ENCODE peak calls at places on chromosomes 16 and 17, in ten cellular contexts. One of them, this sample, is unnamed.

GRCh38 chr16:79093554-79093967 is 507.0 kb downstream of the MAF start:
- DNase-seq in HepG2: no peak
- DNase-seq in right lobe of liver: no peak
- DNase-seq in GM10248: no peak
- DNase-seq in osteocyte: no peak
- DNase-seq in AG09309: no peak
- DNase-seq in activated B cell treated with CpG ODN at 0.5 μM for 24 hours: no peak
- DNase-seq in heart left ventricle: peak; percentile 37
- DNase-seq in astrocyte of the cerebellum: no peak
- DNase-seq in AG10803: no peak
- DNase-seq in this sample: peak; percentile 69

GRCh38 chr17:4597975-4598374 is 13.6 kb downstream of the SMTNL2 start:
- DNase-seq in HepG2: no peak
- DNase-seq in right lobe of liver: no peak
- DNase-seq in GM10248: no peak
- DNase-seq in osteocyte: no peak
- DNase-seq in AG09309: no peak
- DNase-seq in activated B cell treated with CpG ODN at 0.5 μM for 24 hours: no peak
- DNase-seq in heart left ventricle: peak; percentile 63
- DNase-seq in astrocyte of the cerebellum: no peak
- DNase-seq in AG10803: no peak
- DNase-seq in this sample: no peak

GRCh38 chr16:13983625-13984024 is 63.7 kb downstream of the ERCC4 start:
- DNase-seq in HepG2: no peak
- DNase-seq in right lobe of liver: no peak
- DNase-seq in GM10248: no peak
- DNase-seq in osteocyte: no peak
- DNase-seq in AG09309: no peak
- DNase-seq in activated B cell treated with CpG ODN at 0.5 μM for 24 hours: no peak
- DNase-seq in heart left ventricle: no peak
- DNase-seq in astrocyte of the cerebellum: no peak
- DNase-seq in AG10803: no peak
- DNase-seq in this sample: no peak

GRCh38 chr16:55543470-55543869 is 23.0 kb upstream of the CAPNS2 start:
- DNase-seq in HepG2: peak; percentile 35
- DNase-seq in right lobe of liver: no peak
- DNase-seq in GM10248: no peak
- DNase-seq in osteocyte: no peak
- DNase-seq in AG09309: no peak
- DNase-seq in activated B cell treated with CpG ODN at 0.5 μM for 24 hours: no peak
- DNase-seq in heart left ventricle: no peak
- DNase-seq in astrocyte of the cerebellum: peak; percentile 31
- DNase-seq in AG10803: peak; percentile 41
- DNase-seq in this sample: no peak

GRCh38 chr16:72241930-72242329 is 70.0 kb upstream of the PMFBP1 start:
- DNase-seq in HepG2: peak; percentile 52
- DNase-seq in right lobe of liver: no peak
- DNase-seq in GM10248: no peak
- DNase-seq in osteocyte: no peak
- DNase-seq in AG09309: no peak
- DNase-seq in activated B cell treated with CpG ODN at 0.5 μM for 24 hours: no peak
- DNase-seq in heart left ventricle: no peak
- DNase-seq in astrocyte of the cerebellum: peak; percentile 31
- DNase-seq in AG10803: peak; percentile 54
- DNase-seq in this sample: no peak

GRCh38 chr17:77180503-77181330 is 39.9 kb downstream of the SEC14L1 start:
- DNase-seq in HepG2: peak; percentile 87
- DNase-seq in right lobe of liver: no peak
- DNase-seq in GM10248: no peak
- DNase-seq in osteocyte: no peak
- DNase-seq in AG09309: no peak
- DNase-seq in activated B cell treated with CpG ODN at 0.5 μM for 24 hours: no peak
- DNase-seq in heart left ventricle: no peak
- DNase-seq in astrocyte of the cerebellum: no peak
- DNase-seq in AG10803: no peak
- DNase-seq in this sample: no peak

GRCh38 chr17:56912105-56912999 is 1.5 kb downstream of the TRIM25 start:
- DNase-seq in HepG2: peak; percentile 57
- DNase-seq in right lobe of liver: peak; percentile 81
- DNase-seq in GM10248: peak; percentile 15
- DNase-seq in osteocyte: peak; percentile 51
- DNase-seq in AG09309: no peak
- DNase-seq in activated B cell treated with CpG ODN at 0.5 μM for 24 hours: no peak
- DNase-seq in heart left ventricle: peak; percentile 48
- DNase-seq in astrocyte of the cerebellum: no peak
- DNase-seq in AG10803: peak; percentile 49
- DNase-seq in this sample: no peak

GRCh38 chr17:64230551-64231408 is 32.3 kb downstream of the TEX2 start:
- DNase-seq in HepG2: no peak
- DNase-seq in right lobe of liver: no peak
- DNase-seq in GM10248: no peak
- DNase-seq in osteocyte: no peak
- DNase-seq in AG09309: peak; percentile 92
- DNase-seq in activated B cell treated with CpG ODN at 0.5 μM for 24 hours: no peak
- DNase-seq in heart left ventricle: no peak
- DNase-seq in astrocyte of the cerebellum: peak; percentile 79
- DNase-seq in AG10803: peak; percentile 96
- DNase-seq in this sample: no peak

GRCh38 chr16:67022531-67023214 is 6.3 kb upstream of the CBFB start:
- DNase-seq in HepG2: no peak
- DNase-seq in right lobe of liver: no peak
- DNase-seq in GM10248: no peak
- DNase-seq in osteocyte: peak; percentile 46
- DNase-seq in AG09309: no peak
- DNase-seq in activated B cell treated with CpG ODN at 0.5 μM for 24 hours: no peak
- DNase-seq in heart left ventricle: no peak
- DNase-seq in astrocyte of the cerebellum: no peak
- DNase-seq in AG10803: peak; percentile 61
- DNase-seq in this sample: no peak

GRCh38 chr16:64094170-64094960 is 1027.5 kb downstream of the CDH11 start:
- DNase-seq in HepG2: no peak
- DNase-seq in right lobe of liver: no peak
- DNase-seq in GM10248: no peak
- DNase-seq in osteocyte: no peak
- DNase-seq in AG09309: no peak
- DNase-seq in activated B cell treated with CpG ODN at 0.5 μM for 24 hours: no peak
- DNase-seq in heart left ventricle: no peak
- DNase-seq in astrocyte of the cerebellum: no peak
- DNase-seq in AG10803: peak; percentile 62
- DNase-seq in this sample: no peak

DNA sequence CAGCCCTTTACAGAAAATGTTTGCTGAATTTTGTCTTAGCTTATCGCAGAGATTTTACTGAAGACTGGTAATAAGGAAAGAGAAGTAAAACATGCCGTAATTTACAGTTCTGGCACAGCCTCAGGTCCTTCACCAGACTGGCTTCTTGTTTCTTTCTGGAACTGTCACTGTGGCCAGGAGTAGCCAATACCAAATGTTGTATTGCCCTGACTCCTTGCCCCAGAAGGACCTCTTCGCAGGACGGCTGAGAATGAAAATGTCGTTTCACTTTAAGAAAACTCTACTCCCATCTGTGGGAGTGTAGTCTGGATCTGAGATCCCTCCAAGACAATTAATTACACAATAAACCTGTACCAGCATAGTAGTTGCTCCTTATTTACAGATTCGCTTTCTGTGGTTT is 95.0 kb upstream of the GOT2 start:
- DNase-seq in HepG2: no peak
- DNase-seq in right lobe of liver: no peak
- DNase-seq in GM10248: no peak
- DNase-seq in osteocyte: no peak
- DNase-seq in AG09309: no peak
- DNase-seq in activated B cell treated with CpG ODN at 0.5 μM for 24 hours: no peak
- DNase-seq in heart left ventricle: no peak
- DNase-seq in astrocyte of the cerebellum: no peak
- DNase-seq in AG10803: no peak
- DNase-seq in this sample: no peak
- TF ChIP-seq CTCF in HepG2: no peak
- TF ChIP-seq CTCF in right lobe of liver: no peak
- TF ChIP-seq CTCF in GM10248: no peak
- TF ChIP-seq CTCF in osteocyte: no peak
- TF ChIP-seq CTCF in AG09309: no peak
- TF ChIP-seq CTCF in activated B cell treated with CpG ODN at 0.5 μM for 24 hours: no peak
- TF ChIP-seq CTCF in heart left ventricle: no peak
- TF ChIP-seq CTCF in astrocyte of the cerebellum: no peak
- TF ChIP-seq CTCF in AG10803: no peak
- TF ChIP-seq CTCF in this sample: no peak

GRCh38 chr17:80892900-80893603 is 98.6 kb upstream of the CHMP6 start:
- DNase-seq in HepG2: no peak
- DNase-seq in right lobe of liver: no peak
- DNase-seq in GM10248: no peak
- DNase-seq in osteocyte: peak; percentile 94
- DNase-seq in AG09309: peak; percentile 13
- DNase-seq in activated B cell treated with CpG ODN at 0.5 μM for 24 hours: no peak
- DNase-seq in heart left ventricle: peak; percentile 40
- DNase-seq in astrocyte of the cerebellum: peak; percentile 35
- DNase-seq in AG10803: peak; percentile 37
- DNase-seq in this sample: no peak

GRCh38 chr17:80894726-80895125 is 96.9 kb upstream of the CHMP6 start:
- DNase-seq in HepG2: no peak
- DNase-seq in right lobe of liver: no peak
- DNase-seq in GM10248: no peak
- DNase-seq in osteocyte: no peak
- DNase-seq in AG09309: no peak
- DNase-seq in activated B cell treated with CpG ODN at 0.5 μM for 24 hours: no peak
- DNase-seq in heart left ventricle: no peak
- DNase-seq in astrocyte of the cerebellum: no peak
- DNase-seq in AG10803: no peak
- DNase-seq in this sample: no peak

GRCh38 chr17:80893604-80894438 is 97.8 kb upstream of the CHMP6 start:
- DNase-seq in HepG2: no peak
- DNase-seq in right lobe of liver: no peak
- DNase-seq in GM10248: no peak
- DNase-seq in osteocyte: no peak
- DNase-seq in AG09309: no peak
- DNase-seq in activated B cell treated with CpG ODN at 0.5 μM for 24 hours: no peak
- DNase-seq in heart left ventricle: no peak
- DNase-seq in astrocyte of the cerebellum: no peak
- DNase-seq in AG10803: no peak
- DNase-seq in this sample: no peak

GRCh38 chr17:80895366-80895765 is 96.3 kb upstream of the CHMP6 start:
- DNase-seq in HepG2: no peak
- DNase-seq in right lobe of liver: no peak
- DNase-seq in GM10248: no peak
- DNase-seq in osteocyte: no peak
- DNase-seq in AG09309: no peak
- DNase-seq in activated B cell treated with CpG ODN at 0.5 μM for 24 hours: no peak
- DNase-seq in heart left ventricle: no peak
- DNase-seq in astrocyte of the cerebellum: no peak
- DNase-seq in AG10803: no peak
- DNase-seq in this sample: no peak

GRCh38 chr17:80894439-80894721 is 97.3 kb upstream of the CHMP6 start:
- DNase-seq in HepG2: no peak
- DNase-seq in right lobe of liver: no peak
- DNase-seq in GM10248: no peak
- DNase-seq in osteocyte: no peak
- DNase-seq in AG09309: no peak
- DNase-seq in activated B cell treated with CpG ODN at 0.5 μM for 24 hours: no peak
- DNase-seq in heart left ventricle: no peak
- DNase-seq in astrocyte of the cerebellum: no peak
- DNase-seq in AG10803: no peak
- DNase-seq in this sample: no peak
- TF ChIP-seq CTCF in HepG2: no peak
- TF ChIP-seq CTCF in right lobe of liver: no peak
- TF ChIP-seq CTCF in GM10248: no peak
- TF ChIP-seq CTCF in osteocyte: peak; percentile 17
- TF ChIP-seq CTCF in AG09309: no peak
- TF ChIP-seq CTCF in activated B cell treated with CpG ODN at 0.5 μM for 24 hours: no peak
- TF ChIP-seq CTCF in heart left ventricle: no peak
- TF ChIP-seq CTCF in astrocyte of the cerebellum: peak; percentile 28
- TF ChIP-seq CTCF in AG10803: peak; percentile 8
- TF ChIP-seq CTCF in this sample: no peak

GRCh38 chr17:32609085-32609484 is 122.3 kb downstream of the CDK5R1 start:
- DNase-seq in HepG2: peak; percentile 6
- DNase-seq in right lobe of liver: peak; percentile 70
- DNase-seq in GM10248: peak; percentile 67
- DNase-seq in osteocyte: no peak
- DNase-seq in AG09309: no peak
- DNase-seq in activated B cell treated with CpG ODN at 0.5 μM for 24 hours: peak; percentile 52
- DNase-seq in heart left ventricle: peak; percentile 57
- DNase-seq in astrocyte of the cerebellum: no peak
- DNase-seq in AG10803: peak; percentile 27
- DNase-seq in this sample: peak; percentile 68
- TF ChIP-seq CTCF in HepG2: peak; percentile 38
- TF ChIP-seq CTCF in right lobe of liver: peak; percentile 44
- TF ChIP-seq CTCF in GM10248: peak; percentile 61
- TF ChIP-seq CTCF in osteocyte: peak; percentile 17
- TF ChIP-seq CTCF in AG09309: peak; percentile 26
- TF ChIP-seq CTCF in activated B cell treated with CpG ODN at 0.5 μM for 24 hours: no peak
- TF ChIP-seq CTCF in heart left ventricle: peak; percentile 24
- TF ChIP-seq CTCF in astrocyte of the cerebellum: peak; percentile 16
- TF ChIP-seq CTCF in AG10803: no peak
- TF ChIP-seq CTCF in this sample: peak; percentile 39

DNA sequence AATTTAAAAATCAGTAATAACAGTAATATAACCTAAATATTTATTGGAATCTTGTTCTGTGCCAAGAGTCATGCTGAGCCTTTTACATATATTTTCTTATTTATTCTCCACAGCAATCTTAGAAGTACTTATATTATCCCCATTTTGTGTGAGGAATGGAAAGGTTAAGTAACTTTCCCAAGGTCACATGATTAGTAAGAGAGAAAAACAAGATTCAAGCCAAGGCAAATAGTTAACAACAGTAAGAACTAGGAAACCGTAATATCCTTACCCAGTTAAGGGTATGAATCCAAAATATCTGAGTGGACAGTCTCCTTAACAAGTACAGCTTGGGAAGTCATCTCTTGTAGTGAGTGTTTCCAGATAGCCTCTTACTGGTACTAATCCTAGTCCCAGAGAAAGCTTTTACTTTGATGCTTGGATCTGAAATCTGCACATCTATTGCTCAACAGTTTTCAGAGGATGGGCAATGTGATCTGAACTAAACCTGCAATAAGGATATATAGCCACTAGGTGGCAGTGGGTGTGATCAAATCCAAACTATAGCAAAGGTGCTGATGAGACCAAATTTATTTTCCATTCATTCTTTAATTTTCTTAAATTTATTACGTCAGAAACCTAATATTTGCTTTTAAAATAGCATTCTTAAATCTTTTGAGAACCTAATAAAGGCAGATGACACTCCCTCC is 23.3 kb downstream of the SHISA6 start:
- DNase-seq in HepG2: peak; percentile 3
- DNase-seq in right lobe of liver: no peak
- DNase-seq in GM10248: no peak
- DNase-seq in osteocyte: no peak
- DNase-seq in AG09309: no peak
- DNase-seq in activated B cell treated with CpG ODN at 0.5 μM for 24 hours: no peak
- DNase-seq in heart left ventricle: no peak
- DNase-seq in astrocyte of the cerebellum: no peak
- DNase-seq in AG10803: no peak
- DNase-seq in this sample: no peak
- TF ChIP-seq CTCF in HepG2: peak; percentile 16
- TF ChIP-seq CTCF in right lobe of liver: peak; percentile 12
- TF ChIP-seq CTCF in GM10248: peak; percentile 6
- TF ChIP-seq CTCF in osteocyte: peak; percentile 30
- TF ChIP-seq CTCF in AG09309: no peak
- TF ChIP-seq CTCF in activated B cell treated with CpG ODN at 0.5 μM for 24 hours: no peak
- TF ChIP-seq CTCF in heart left ventricle: no peak
- TF ChIP-seq CTCF in astrocyte of the cerebellum: no peak
- TF ChIP-seq CTCF in AG10803: peak; percentile 23
- TF ChIP-seq CTCF in this sample: no peak